ENCODE peak calls at places on chromosomes 3 and 15, in six cellular contexts. V is GM23338, Y is right atrium auricular region, F is fibroblast of lung, J is HT1080, M is HS-5. C is an unnamed sample.

GRCh38 chr15:41498657-41499056 is 5.0 kb downstream of the ITPKA start:
- DNase-seq in F (no peak), J (no peak), M (no peak), Y (no peak), V (no peak), C (no peak)

GRCh38 chr15:47367991-47368390 is 349.3 kb upstream of the SEMA6D start:
- DNase-seq in J (no peak), Y (no peak), M (no peak), F (no peak), V (no peak), C (no peak)

GRCh38 chr15:22956257-22956979 is 23.8 kb downstream of the CYFIP1 start:
- DNase-seq in J (no peak), M (no peak), Y (no peak), V (no peak), F (peak; percentile 13), C (no peak)

GRCh38 chr3:196639517-196640500 is at the start of gene NRROS:
- DNase-seq in J (peak; percentile 59), V (peak; percentile 84), M (no peak), Y (peak; percentile 75), F (peak; percentile 44), C (peak; percentile 17)

GRCh38 chr15:69032006-69032405 is 17.5 kb downstream of the NOX5 start:
- DNase-seq in F (no peak), Y (no peak), J (no peak), M (no peak), V (no peak), C (no peak)

GRCh38 chr3:41199866-41200668 is 762 bp downstream of the CTNNB1 start:
- DNase-seq in J (peak; percentile 30), V (peak; percentile 79), Y (no peak), F (peak; percentile 31), M (no peak), C (peak; percentile 21)

GRCh38 chr3:194134757-194135515 is 1.0 kb upstream of the HES1 start:
- DNase-seq in V (peak; percentile 92), F (peak; percentile 92), J (peak; percentile 95), Y (peak; percentile 96), M (no peak), C (peak; percentile 83)

GRCh38 chr3:170355738-170356595 is 1.5 kb upstream of the SKIL start:
- DNase-seq in M (no peak), F (peak; percentile 54), V (peak; percentile 62), J (peak; percentile 44), Y (peak; percentile 61), C (no peak)

GRCh38 chr3:195822131-195822696 is 10.5 kb upstream of the MUC4 start:
- DNase-seq in V (no peak), F (no peak), J (no peak), Y (no peak), M (no peak), C (no peak)

GRCh38 chr3:71846189-71846588 is 61.2 kb upstream of the PROK2 start:
- DNase-seq in V (no peak), J (no peak), M (no peak), F (no peak), Y (no peak), C (no peak)

GRCh38 chr3:25001041-25001591 is 426.9 kb upstream of the RARB start:
- DNase-seq in F (peak; percentile 91), Y (no peak), M (no peak), J (no peak), V (no peak), C (peak; percentile 60)

GRCh38 chr3:13884851-13885703 is 5.2 kb upstream of the WNT7A start:
- DNase-seq in Y (peak; percentile 46), V (peak; percentile 81), J (peak; percentile 31), F (no peak), M (no peak), C (no peak)

GRCh38 chr15:25874379-25874778 is 11.3 kb upstream of the ATP10A start:
- DNase-seq in Y (no peak), V (no peak), J (no peak), M (no peak), F (no peak), C (no peak)

GRCh38 chr15:89088605-89089315 is 504 bp downstream of the ABHD2 start:
- DNase-seq in F (peak; percentile 48), M (no peak), V (peak; percentile 42), Y (no peak), J (no peak), C (peak; percentile 10)

C was measured in fibroblast of gingiva.